ENCODE peak calls at places on chromosomes 1 and 21, in ten cellular contexts. I, O, U, J, M, H, V, K, C and L are unnamed samples.

GRCh38 chr1:3330771-3331245 is 123.7 kb upstream of the ARHGEF16 start:
- DNase-seq in J (no peak), I (no peak), O (no peak), V (no peak), U (no peak), M (no peak), C (no peak), K (no peak), H (no peak), L (no peak)

GRCh38 chr1:200332716-200333115 is 77.1 kb downstream of the ZNF281 start:
- DNase-seq in H (no peak), O (no peak), C (no peak), M (peak; percentile 21), K (no peak), I (no peak), V (no peak), U (no peak), J (no peak), L (no peak)

GRCh38 chr1:25618433-25618808 is 1.8 kb downstream of the MAN1C1 start:
- DNase-seq in U (no peak), V (no peak), J (no peak), K (no peak), M (no peak), C (no peak), O (peak; percentile 26), H (no peak), I (no peak), L (no peak)

GRCh38 chr1:42480921-42481320 is 17.8 kb downstream of the CCDC30 start:
- DNase-seq in K (no peak), J (peak; percentile 11), O (no peak), C (no peak), I (no peak), U (no peak), M (no peak), V (no peak), H (peak; percentile 15), L (no peak)

GRCh38 chr1:68254667-68255226 is 22.4 kb upstream of the WLS start:
- DNase-seq in O (no peak), J (no peak), K (no peak), C (no peak), V (no peak), U (no peak), I (no peak), H (no peak), M (no peak), L (no peak)

GRCh38 chr21:25359724-25360123 is 247.6 kb downstream of the MRPL39 start:
- DNase-seq in U (no peak), O (no peak), V (no peak), J (no peak), C (no peak), M (no peak), I (no peak), K (no peak), H (no peak), L (no peak)

GRCh38 chr1:24910751-24911650 is 19.1 kb downstream of the RUNX3 start:
- DNase-seq in M (no peak), K (peak; percentile 39), C (no peak), J (peak; percentile 29), O (no peak), U (peak; percentile 95), H (no peak), V (no peak), I (no peak), L (no peak)

GRCh38 chr1:8629241-8630091 is 188.0 kb downstream of the RERE start:
- DNase-seq in I (no peak), J (peak; percentile 82), M (no peak), K (no peak), H (no peak), V (no peak), U (peak; percentile 68), C (no peak), O (peak; percentile 74), L (no peak)

GRCh38 chr1:209659909-209660308 is 7.7 kb upstream of the LAMB3 start:
- DNase-seq in C (no peak), V (no peak), I (no peak), J (peak; percentile 66), K (no peak), H (no peak), O (no peak), U (peak; percentile 85), M (no peak), L (no peak)

GRCh38 chr21:29949991-29950390 is 10.2 kb upstream of the GRIK1 start:
- DNase-seq in I (no peak), O (no peak), V (no peak), M (no peak), J (no peak), U (no peak), K (no peak), H (no peak), C (no peak), L (no peak)

GRCh38 chr1:206506803-206507394 is 432 bp upstream of the RASSF5 start:
- DNase-seq in U (no peak), C (no peak), V (no peak), H (no peak), I (no peak), M (peak; percentile 30), K (no peak), J (no peak), O (no peak), L (no peak)

GRCh38 chr1:164648211-164649080 is 89.5 kb downstream of the PBX1 start:
- DNase-seq in M (no peak), C (no peak), I (no peak), K (peak; percentile 60), H (no peak), O (no peak), U (no peak), V (no peak), J (peak; percentile 90), L (no peak)